ENCODE peak calls at places on chromosomes 16 and 17, in seven cellular contexts. Q is stimulated activated CD4-positive, alpha-beta T cell treated with anti-CD3 and anti-CD28 coated beads, Interleukin-2, amount 100 ng/mL, for 48 hours; O is activated gamma-delta T cell treated with anti-CD3 and anti-CD28 coated beads, Interleukin-2, amount 50 U/mL, for 16 hours; A is head of caudate nucleus; V is stimulated activated CD8-positive, alpha-beta memory T cell treated with anti-CD3 and anti-CD28 coated beads, Interleukin-2, amount 100 ng/mL, for 1 hour; C is HAP-1; H is naive B cell. T is an unnamed sample.
A peak's percentile ranks its signal among the peaks of the same experiment; 100 is the strongest.

GRCh38 chr16:87834668-87835473 is 34.4 kb downstream of the SLC7A5 start:
- DNase-seq in Q (no peak), O (no peak), A (no peak), V (no peak), C (no peak), H (no peak), T (no peak)

GRCh38 chr17:47810200-47810821 is 11.3 kb downstream of the OSBPL7 start:
- DNase-seq in Q (no peak), O (no peak), A (no peak), V (no peak), C (no peak), H (no peak), T (no peak)

GRCh38 chr17:4142107-4142900 is 526 bp downstream of the ZZEF1 start:
- DNase-seq in Q (no peak), O (peak; percentile 5), A (no peak), V (peak; percentile 4), C (no peak), H (no peak), T (no peak)

GRCh38 chr16:68784226-68784625 is 47.1 kb downstream of the CDH1 start:
- DNase-seq in Q (no peak), O (no peak), A (peak; percentile 52), V (no peak), C (no peak), H (no peak), T (no peak)

GRCh38 chr17:75133001-75133400 is 1.5 kb upstream of the NT5C start:
- DNase-seq in Q (no peak), O (no peak), A (no peak), V (no peak), C (no peak), H (no peak), T (no peak)

GRCh38 chr17:39573447-39574298 is 34.0 kb downstream of the NEUROD2 start:
- DNase-seq in Q (peak; percentile 29), O (no peak), A (peak; percentile 68), V (no peak), C (no peak), H (peak; percentile 33), T (peak; percentile 68)

GRCh38 chr16:57479043-57479421 is 7.3 kb downstream of the DOK4 start:
- DNase-seq in Q (no peak), O (no peak), A (peak; percentile 72), V (no peak), C (no peak), H (peak; percentile 17), T (no peak)

GRCh38 chr16:8828541-8829165 is 31.0 kb downstream of the PMM2 start:
- DNase-seq in Q (no peak), O (no peak), A (no peak), V (no peak), C (no peak), H (no peak), T (no peak)

GRCh38 chr16:2160915-2161551 is 5.5 kb downstream of the TRAF7 start:
- DNase-seq in Q (no peak), O (no peak), A (no peak), V (no peak), C (no peak), H (no peak), T (peak; percentile 80)

GRCh38 chr16:19700319-19700781 is 17.7 kb downstream of the KNOP1 start:
- DNase-seq in Q (no peak), O (no peak), A (no peak), V (no peak), C (no peak), H (no peak), T (no peak)

GRCh38 chr17:32870969-32871368 is 6.0 kb downstream of the MYO1D start:
- DNase-seq in Q (no peak), O (no peak), A (no peak), V (no peak), C (no peak), H (no peak), T (no peak)